ENCODE peak calls at places on chromosomes 4 and X, in five cellular contexts. U is mesenchymal stem cell; S is HCEC 1CT; D is activated CD8-positive, alpha-beta T cell treated with anti-CD3 and anti-CD28 coated beads for 36 hours; Z is caudate nucleus. R is an unnamed sample.

GRCh38 chr4:104490096-104490769 is 4.5 kb downstream of the CXXC4 start:
- DNase-seq in U (no peak), Z (no peak), S (no peak), D (peak), R (peak)

GRCh38 chr4:100738388-100739165 is 220.8 kb upstream of the EMCN start:
- DNase-seq in S (peak), D (no peak), U (peak), Z (no peak), R (no peak)

GRCh38 chrX:15908891-15909290 is 54.3 kb upstream of the AP1S2 start:
- DNase-seq in Z (no peak), S (no peak), D (no peak), U (no peak), R (no peak)

GRCh38 chr4:39044947-39045734 is 12.9 kb upstream of the TMEM156 start:
- DNase-seq in Z (no peak), D (peak), S (peak), U (peak), R (peak)

GRCh38 chrX:153582896-153583295 is 16.0 kb downstream of the CCNQ start:
- DNase-seq in S (no peak), Z (no peak), D (peak), U (peak), R (peak)

GRCh38 chr4:10115657-10116624 is 658 bp downstream of the WDR1 start:
- DNase-seq in U (peak), D (peak), Z (no peak), S (peak), R (peak)

GRCh38 chr4:115154826-115155225 is 41.4 kb upstream of the NDST4 start:
- DNase-seq in D (no peak), Z (no peak), S (no peak), U (no peak), R (no peak)

GRCh38 chr4:148044889-148045352 is 313.0 kb downstream of the ARHGAP10 start:
- DNase-seq in Z (no peak), S (no peak), U (peak), D (peak), R (no peak)

GRCh38 chr4:112817933-112818921 is 181.3 kb downstream of the LARP7 start:
- DNase-seq in U (peak), D (peak), S (peak), Z (peak), R (no peak)

GRCh38 chr4:2436301-2436700 is 17.5 kb downstream of the CFAP99 start:
- DNase-seq in D (no peak), U (no peak), S (no peak), Z (no peak), R (no peak)

GRCh38 chr4:111802191-111802590 is 343.1 kb upstream of the FAM241A start:
- DNase-seq in S (peak), D (no peak), U (peak), Z (no peak), R (no peak)

GRCh38 chr4:152090543-152090942 is 329.7 kb upstream of the GATB start:
- DNase-seq in Z (no peak), D (peak), U (peak), S (no peak), R (peak)

GRCh38 chr4:83240379-83240875 is 44.2 kb downstream of the COQ2 start:
- DNase-seq in D (no peak), S (no peak), U (no peak), Z (no peak), R (no peak)

GRCh38 chr4:53281438-53281837 is 84.4 kb downstream of the SCFD2 start:
- DNase-seq in D (no peak), U (peak), Z (no peak), S (peak), R (no peak)

GRCh38 chr4:52421811-52422213 is 237.3 kb downstream of the USP46 start:
- DNase-seq in U (no peak), D (no peak), S (peak), Z (no peak), R (no peak)

GRCh38 chr4:119130365-119131065 is 5.1 kb upstream of the MYOZ2 start:
- DNase-seq in Z (no peak), D (no peak), U (peak), S (no peak), R (no peak)

GRCh38 chr4:76550966-76551780 is 116.1 kb downstream of the SHROOM3 start:
- DNase-seq in Z (no peak), S (no peak), U (peak), D (no peak), R (no peak)

GRCh38 chr4:26412381-26413372 is 77.6 kb downstream of the CCKAR start:
- DNase-seq in D (no peak), Z (no peak), U (no peak), S (no peak), R (no peak)

GRCh38 chr4:8225704-8226443 is 26.8 kb downstream of the SH3TC1 start:
- DNase-seq in Z (no peak), S (no peak), D (no peak), U (no peak), R (no peak)

GRCh38 chrX:147894332-147894870 is 17.3 kb upstream of the FMR1 start:
- DNase-seq in U (no peak), Z (no peak), D (no peak), S (no peak), R (no peak)

GRCh38 chr4:102390438-102390837 is 45.2 kb upstream of the SLC39A8 start:
- DNase-seq in S (peak), U (peak), D (peak), Z (no peak), R (no peak)

GRCh38 chr4:89797117-89797516 is 39.8 kb downstream of the SNCA start:
- DNase-seq in S (no peak), U (peak), Z (no peak), D (no peak), R (no peak)

GRCh38 chr4:108483077-108483476 is 137.3 kb upstream of the RPL34 start:
- DNase-seq in S (no peak), D (peak), Z (no peak), U (peak), R (peak)